ENCODE peak calls at places on chromosomes 13 and 19, in eight cellular contexts. N is AG04449; B is T follicular helper cell; H is frontal cortex; G is T-helper 17 cell; T is stimulated activated CD4-positive, alpha-beta T cell treated with anti-CD3 and anti-CD28 coated beads, Interleukin-4, amount 100 ng/mL, for 48 hours; O is HEK293T; W is colonic mucosa. V is an unnamed sample.

GRCh38 chr19:2837430-2837829 is 3.8 kb upstream of the ZNF555 start:
- DNase-seq in G (no peak), B (no peak), T (no peak), W (no peak), H (no peak), O (no peak), N (no peak), V (no peak)

GRCh38 chr13:47294691-47295090 is 397.8 kb upstream of the HTR2A start:
- DNase-seq in T (no peak), B (no peak), W (no peak), O (no peak), N (no peak), H (no peak), G (no peak), V (no peak)

GRCh38 chr13:113140677-113141590 is 17.5 kb upstream of the PROZ start:
- DNase-seq in B (no peak), T (no peak), G (no peak), N (no peak), O (no peak), H (no peak), W (no peak), V (no peak)

GRCh38 chr13:69935043-69935442 is 172.6 kb upstream of the ATXN8OS start:
- DNase-seq in O (peak), T (no peak), W (no peak), B (no peak), G (no peak), H (no peak), N (no peak), V (peak)

GRCh38 chr19:17448190-17448967 is at the start of gene TMEM221:
- DNase-seq in T (peak), W (peak), B (peak), O (peak), H (peak), N (no peak), G (peak), V (peak)

GRCh38 chr13:41613471-41613870 is 156.1 kb downstream of the RGCC start:
- DNase-seq in O (no peak), G (no peak), B (no peak), N (no peak), W (no peak), T (no peak), H (no peak), V (no peak)

GRCh38 chr19:46298477-46299003 is 1.7 kb downstream of the HIF3A start:
- DNase-seq in W (no peak), N (no peak), H (no peak), B (no peak), O (no peak), G (no peak), T (no peak), V (no peak)

GRCh38 chr13:99434258-99434788 is 66.9 kb upstream of the TM9SF2 start:
- DNase-seq in T (peak), O (no peak), B (peak), G (peak), N (no peak), H (no peak), W (no peak), V (no peak)

GRCh38 chr13:36769126-36769525 is 49.9 kb upstream of the RFXAP start:
- DNase-seq in N (no peak), G (no peak), T (no peak), H (no peak), W (no peak), B (no peak), O (no peak), V (no peak)

GRCh38 chr19:4518345-4519171 is at the start of gene PLIN4:
- DNase-seq in T (no peak), B (no peak), W (no peak), H (peak), N (no peak), G (no peak), O (no peak), V (no peak)

GRCh38 chr13:25752957-25753540 is 298.8 kb downstream of the SHISA2 start:
- DNase-seq in O (no peak), N (no peak), W (peak), B (no peak), H (no peak), T (no peak), G (no peak), V (no peak)

GRCh38 chr13:29859971-29860370 is 9.6 kb upstream of the UBL3 start:
- DNase-seq in H (no peak), B (no peak), G (no peak), T (no peak), N (no peak), W (no peak), O (no peak), V (no peak)

GRCh38 chr13:112693831-112694497 is 4.1 kb downstream of the ATP11A start:
- DNase-seq in B (no peak), H (no peak), N (peak), W (no peak), T (no peak), O (no peak), G (no peak), V (no peak)

GRCh38 chr13:56528040-56528760 is 612.5 kb upstream of the PRR20A start:
- DNase-seq in W (no peak), N (no peak), T (no peak), H (no peak), G (no peak), B (no peak), O (no peak), V (no peak)

GRCh38 chr19:45995715-45996385 is 583 bp downstream of the CCDC61 start:
- DNase-seq in N (no peak), W (no peak), G (no peak), B (no peak), O (no peak), H (no peak), T (no peak), V (no peak)

GRCh38 chr13:110213461-110214074 is 93.4 kb downstream of the COL4A1 start:
- DNase-seq in B (no peak), H (no peak), O (no peak), W (no peak), N (no peak), G (no peak), T (no peak), V (no peak)

GRCh38 chr13:78339927-78340326 is 263.4 kb downstream of the POU4F1 start:
- DNase-seq in T (no peak), G (no peak), W (no peak), B (no peak), H (no peak), O (no peak), N (no peak), V (no peak)

GRCh38 chr19:57641715-57642234 is 8.8 kb downstream of the ZNF211 start:
- DNase-seq in B (no peak), W (no peak), N (no peak), G (no peak), H (no peak), T (no peak), O (no peak), V (no peak)

GRCh38 chr13:34155931-34156607 is 338.1 kb downstream of the RFC3 start:
- DNase-seq in W (peak), T (no peak), B (no peak), H (no peak), O (no peak), G (no peak), N (no peak), V (peak)

GRCh38 chr13:89899302-89900103 is 1448.0 kb upstream of the MIR17HG start:
- DNase-seq in H (no peak), N (no peak), O (no peak), W (no peak), G (no peak), T (no peak), B (no peak), V (no peak)

GRCh38 chr13:24106429-24106828 is 54.1 kb upstream of the SPATA13 start:
- DNase-seq in H (no peak), G (no peak), B (no peak), T (no peak), W (no peak), O (no peak), N (no peak), V (no peak)

GRCh38 chr19:52474351-52475127 is 21.2 kb downstream of the ZNF578 start:
- DNase-seq in T (no peak), N (no peak), G (no peak), O (no peak), B (no peak), H (no peak), W (no peak), V (no peak)

GRCh38 chr19:3852614-3853254 is 16.1 kb downstream of the ZFR2 start:
- DNase-seq in H (no peak), G (peak), N (peak), O (peak), W (peak), B (peak), T (no peak), V (no peak)

GRCh38 chr19:5357584-5357983 is 17.0 kb upstream of the PTPRS start:
- DNase-seq in H (no peak), G (no peak), O (no peak), N (no peak), W (no peak), B (no peak), T (no peak), V (no peak)

GRCh38 chr13:61286148-61286745 is 129.4 kb downstream of the PCDH20 start:
- DNase-seq in G (no peak), W (no peak), N (no peak), H (no peak), T (no peak), B (no peak), O (peak), V (peak)

GRCh38 chr13:42638101-42638500 is 64.1 kb downstream of the TNFSF11 start:
- DNase-seq in B (no peak), O (no peak), H (no peak), W (no peak), G (no peak), T (no peak), N (no peak), V (no peak)

GRCh38 chr13:79427265-79427664 is 21.2 kb upstream of the RBM26 start:
- DNase-seq in G (no peak), O (no peak), H (no peak), W (no peak), T (no peak), N (no peak), B (no peak), V (peak)

GRCh38 chr19:4654437-4655361 is 15.4 kb downstream of the TNFAIP8L1 start:
- DNase-seq in B (no peak), H (no peak), T (no peak), O (no peak), G (no peak), W (no peak), N (no peak), V (no peak)

GRCh38 chr19:43784981-43785808 is 4.4 kb upstream of the KCNN4 start:
- DNase-seq in W (peak), O (peak), N (no peak), B (peak), G (peak), H (peak), T (no peak), V (peak)

GRCh38 chr19:53881482-53882390 is at the start of gene PRKCG:
- DNase-seq in T (no peak), G (peak), W (peak), O (no peak), H (peak), B (peak), N (no peak), V (peak)

GRCh38 chr19:2490659-2491058 is 14.7 kb downstream of the GADD45B start:
- DNase-seq in B (no peak), H (no peak), N (no peak), O (no peak), W (no peak), T (no peak), G (no peak), V (no peak)

GRCh38 chr13:27921961-27922910 is 2.4 kb downstream of the PDX1 start:
- DNase-seq in N (no peak), O (no peak), G (no peak), T (no peak), H (no peak), B (no peak), W (no peak), V (no peak)

GRCh38 chr19:50794074-50794777 is 4.0 kb downstream of the ACP4 start:
- DNase-seq in T (peak), H (no peak), O (no peak), N (no peak), B (no peak), W (peak), G (no peak), V (no peak)

GRCh38 chr19:40220674-40221073 is 2.5 kb upstream of the TTC9B start:
- DNase-seq in W (no peak), B (no peak), H (no peak), T (no peak), O (no peak), N (no peak), G (no peak), V (no peak)

GRCh38 chr19:42132851-42133528 is 744 bp upstream of the POU2F2 start:
- DNase-seq in N (no peak), B (peak), W (peak), H (peak), O (peak), G (peak), T (peak), V (peak)

GRCh38 chr19:6501740-6502648 is at the start of gene TUBB4A:
- DNase-seq in T (no peak), N (no peak), O (peak), H (peak), B (no peak), W (no peak), G (no peak), V (peak)

GRCh38 chr13:74248477-74248876 is 114.3 kb upstream of the KLF12 start:
- DNase-seq in B (no peak), G (no peak), N (no peak), T (no peak), H (no peak), O (no peak), W (no peak), V (no peak)

GRCh38 chr19:50432658-50433057 is at the start of gene MYBPC2:
- DNase-seq in B (no peak), G (no peak), W (no peak), T (no peak), N (no peak), H (no peak), O (no peak), V (no peak)

GRCh38 chr19:41695745-41696144 is 7.7 kb upstream of the CEACAM7 start:
- DNase-seq in B (no peak), T (no peak), O (no peak), G (no peak), H (no peak), N (no peak), W (peak), V (no peak)

GRCh38 chr13:44307255-44307654 is 66.4 kb upstream of the SERP2 start:
- DNase-seq in G (no peak), N (no peak), O (no peak), T (no peak), H (no peak), B (no peak), W (no peak), V (peak)

V was measured in HAP-1.